ENCODE peak calls at places on chromosome 3, in five cellular contexts. K is cardiac muscle cell, V is fibroblast of pulmonary artery, C is RWPE1, E is AG10803. H is an unnamed sample.

GRCh38 chr3:154835638-154836037 is 244.5 kb upstream of the MME start:
- DNase-seq in K (no peak), V (no peak), E (no peak), C (no peak), H (no peak)

GRCh38 chr3:49020335-49021212 is 1.3 kb upstream of the NDUFAF3 start:
- DNase-seq in V (no peak), C (no peak), E (no peak), K (no peak), H (no peak)

GRCh38 chr3:72976182-72976825 is 20.3 kb upstream of the PPP4R2 start:
- DNase-seq in C (no peak), V (peak), K (peak), E (peak), H (no peak)

GRCh38 chr3:52431459-52432223 is 13.3 kb downstream of the SEMA3G start:
- DNase-seq in K (no peak), C (no peak), E (no peak), V (no peak), H (no peak)

GRCh38 chr3:98884675-98885371 is 16.7 kb downstream of the DCBLD2 start:
- DNase-seq in C (no peak), V (peak), K (peak), E (peak), H (no peak)

GRCh38 chr3:159892171-159892791 is 96.4 kb upstream of the IL12A start:
- DNase-seq in K (no peak), C (no peak), V (no peak), E (no peak), H (no peak)

GRCh38 chr3:173342679-173343078 is 54.9 kb upstream of the NLGN1 start:
- DNase-seq in E (no peak), V (no peak), K (no peak), C (no peak), H (no peak)

GRCh38 chr3:131047582-131047981 is 20.9 kb downstream of the NEK11 start:
- DNase-seq in C (no peak), V (no peak), E (no peak), K (no peak), H (no peak)

GRCh38 chr3:185527364-185527763 is 25.0 kb downstream of the LIPH start:
- DNase-seq in K (no peak), V (no peak), C (no peak), E (no peak), H (peak)

GRCh38 chr3:194163697-194164096 is 27.7 kb downstream of the HES1 start:
- DNase-seq in V (no peak), K (no peak), E (no peak), C (no peak), H (no peak)

GRCh38 chr3:191919627-191920026 is 458.7 kb downstream of the PYDC2 start:
- DNase-seq in K (no peak), V (no peak), C (no peak), E (no peak), H (no peak)

GRCh38 chr3:11022115-11022514 is 29.6 kb downstream of the SLC6A1 start:
- DNase-seq in E (no peak), K (no peak), C (no peak), V (no peak), H (no peak)

DNA sequence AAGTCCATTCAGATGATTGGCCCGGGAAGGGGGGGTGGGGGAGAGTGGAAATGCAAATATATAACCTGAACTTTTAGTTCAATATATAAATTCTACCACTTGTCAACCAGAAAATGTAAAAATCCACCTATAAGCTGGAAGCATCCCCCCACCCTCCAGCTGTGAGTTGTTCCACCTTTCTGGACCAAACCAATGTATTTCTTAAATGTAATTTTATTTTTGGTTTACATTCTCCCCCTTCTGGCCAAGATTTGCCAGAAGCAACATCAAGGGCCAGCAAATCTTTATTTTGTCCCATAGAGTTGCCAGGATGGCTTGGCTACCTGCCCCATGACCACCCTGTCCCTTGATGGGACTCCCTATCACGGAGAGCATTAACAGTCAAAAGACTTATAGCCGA is 545.7 kb downstream of the TBL1XR1 start:
- DNase-seq in K (no peak), V (peak), E (no peak), C (no peak), H (peak)
- TF ChIP-seq CTCF in K (no peak), V (no peak), E (peak), C (no peak), H (no peak)

GRCh38 chr3:90092994-90093393 is 985.6 kb downstream of the EPHA3 start:
- DNase-seq in E (peak), C (peak), K (peak), V (peak), H (peak)
- TF ChIP-seq CTCF in E (peak), C (peak), K (peak), V (peak), H (peak)

GRCh38 chr3:53496984-53497383 is 2.6 kb downstream of the CACNA1D start:
- DNase-seq in K (no peak), E (no peak), C (no peak), V (no peak), H (no peak)

GRCh38 chr3:53495518-53496501 is 1.4 kb downstream of the CACNA1D start:
- DNase-seq in E (no peak), C (peak), K (no peak), V (no peak), H (no peak)

GRCh38 chr3:53501203-53501602 is 6.8 kb downstream of the CACNA1D start:
- DNase-seq in E (no peak), V (no peak), K (no peak), C (no peak), H (no peak)

GRCh38 chr3:53500165-53500777 is 5.9 kb downstream of the CACNA1D start:
- DNase-seq in C (no peak), V (no peak), E (no peak), K (no peak), H (no peak)

GRCh38 chr3:53498993-53499641 is 4.7 kb downstream of the CACNA1D start:
- DNase-seq in K (no peak), C (no peak), E (no peak), V (no peak), H (no peak)
- TF ChIP-seq CTCF in K (no peak), C (no peak), E (no peak), V (no peak), H (no peak)

GRCh38 chr3:149390772-149391212 is 13.3 kb upstream of the TM4SF1 start:
- DNase-seq in E (no peak), K (no peak), C (peak), V (no peak), H (peak)

GRCh38 chr3:149395107-149396089 is 17.9 kb upstream of the TM4SF1 start:
- DNase-seq in E (no peak), K (peak), V (peak), C (no peak), H (peak)

GRCh38 chr3:149396476-149396875 is 19.0 kb upstream of the TM4SF1 start:
- DNase-seq in E (no peak), C (no peak), K (no peak), V (no peak), H (no peak)

GRCh38 chr3:149391960-149392359 is 14.5 kb upstream of the TM4SF1 start:
- DNase-seq in V (no peak), E (no peak), C (no peak), K (no peak), H (no peak)

DNA sequence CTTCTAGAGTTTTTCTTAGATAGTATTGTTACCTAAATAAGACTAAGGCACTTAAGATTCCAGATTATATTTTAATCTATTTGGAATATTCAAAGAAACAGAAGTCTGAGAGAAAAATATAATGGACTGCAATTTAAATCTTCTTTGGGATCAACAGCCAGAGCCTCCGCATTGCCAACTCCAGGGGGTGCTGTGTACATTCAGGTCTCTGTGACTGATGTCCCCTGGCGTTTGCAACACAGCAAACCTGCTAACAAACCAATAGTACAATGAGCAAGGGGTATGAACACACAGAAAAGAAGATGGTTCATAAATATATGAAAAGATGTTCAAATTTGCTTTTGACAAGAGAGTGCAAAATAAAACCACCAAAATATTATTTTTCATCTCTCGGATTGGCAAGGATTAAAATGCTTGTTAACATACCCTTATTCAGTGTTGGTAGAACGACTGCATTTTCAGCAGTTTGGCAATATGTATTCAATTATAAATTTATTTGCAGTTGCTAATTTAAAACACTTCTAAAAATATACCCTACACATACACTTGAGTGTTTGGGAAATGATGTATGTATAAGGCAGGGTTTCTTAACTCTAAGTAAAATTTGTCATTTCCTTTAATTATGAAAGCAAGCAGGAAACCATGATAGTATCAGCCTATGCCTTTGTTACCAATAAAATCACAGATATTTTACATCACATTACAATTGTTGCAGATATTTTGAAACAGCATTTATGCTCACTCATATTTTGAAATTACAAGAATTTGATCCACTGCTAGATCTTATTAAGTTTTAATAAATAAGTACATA is 16.1 kb upstream of the TM4SF1 start:
- DNase-seq in V (peak), K (peak), E (peak), C (peak), H (peak)
- TF ChIP-seq CTCF in V (peak), K (peak), E (peak), C (peak), H (peak)

GRCh38 chr3:33954956-33955355 is 156.5 kb downstream of the PDCD6IP start:
- DNase-seq in E (no peak), V (no peak), C (no peak), K (peak), H (no peak)
- TF ChIP-seq CTCF in E (no peak), V (no peak), C (no peak), K (peak), H (peak)

GRCh38 chr3:9869955-9870354 is 10.1 kb downstream of the CIDEC start:
- DNase-seq in E (no peak), K (no peak), V (no peak), C (no peak), H (no peak)
- TF ChIP-seq CTCF in E (no peak), K (no peak), V (no peak), C (no peak), H (no peak)

GRCh38 chr3:14434105-14434504 is 31.7 kb downstream of the SLC6A6 start:
- DNase-seq in V (peak), C (no peak), K (peak), E (peak), H (peak)

GRCh38 chr3:14432996-14433572 is 30.7 kb downstream of the SLC6A6 start:
- DNase-seq in E (no peak), V (no peak), K (no peak), C (no peak), H (no peak)

GRCh38 chr3:14431556-14431927 is 29.1 kb downstream of the SLC6A6 start:
- DNase-seq in E (no peak), K (no peak), C (no peak), V (no peak), H (no peak)

GRCh38 chr3:14430706-14431470 is 28.5 kb downstream of the SLC6A6 start:
- DNase-seq in E (no peak), C (no peak), V (no peak), K (no peak), H (no peak)

GRCh38 chr3:14431928-14432834 is 29.8 kb downstream of the SLC6A6 start:
- DNase-seq in V (peak), K (peak), E (peak), C (peak), H (peak)
- TF ChIP-seq CTCF in V (no peak), K (no peak), E (no peak), C (no peak), H (no peak)

GRCh38 chr3:47418167-47419082 is 37.6 kb downstream of the PTPN23 start:
- DNase-seq in V (no peak), C (no peak), K (no peak), E (no peak), H (no peak)
- TF ChIP-seq CTCF in V (no peak), C (no peak), K (no peak), E (peak), H (peak)

DNA sequence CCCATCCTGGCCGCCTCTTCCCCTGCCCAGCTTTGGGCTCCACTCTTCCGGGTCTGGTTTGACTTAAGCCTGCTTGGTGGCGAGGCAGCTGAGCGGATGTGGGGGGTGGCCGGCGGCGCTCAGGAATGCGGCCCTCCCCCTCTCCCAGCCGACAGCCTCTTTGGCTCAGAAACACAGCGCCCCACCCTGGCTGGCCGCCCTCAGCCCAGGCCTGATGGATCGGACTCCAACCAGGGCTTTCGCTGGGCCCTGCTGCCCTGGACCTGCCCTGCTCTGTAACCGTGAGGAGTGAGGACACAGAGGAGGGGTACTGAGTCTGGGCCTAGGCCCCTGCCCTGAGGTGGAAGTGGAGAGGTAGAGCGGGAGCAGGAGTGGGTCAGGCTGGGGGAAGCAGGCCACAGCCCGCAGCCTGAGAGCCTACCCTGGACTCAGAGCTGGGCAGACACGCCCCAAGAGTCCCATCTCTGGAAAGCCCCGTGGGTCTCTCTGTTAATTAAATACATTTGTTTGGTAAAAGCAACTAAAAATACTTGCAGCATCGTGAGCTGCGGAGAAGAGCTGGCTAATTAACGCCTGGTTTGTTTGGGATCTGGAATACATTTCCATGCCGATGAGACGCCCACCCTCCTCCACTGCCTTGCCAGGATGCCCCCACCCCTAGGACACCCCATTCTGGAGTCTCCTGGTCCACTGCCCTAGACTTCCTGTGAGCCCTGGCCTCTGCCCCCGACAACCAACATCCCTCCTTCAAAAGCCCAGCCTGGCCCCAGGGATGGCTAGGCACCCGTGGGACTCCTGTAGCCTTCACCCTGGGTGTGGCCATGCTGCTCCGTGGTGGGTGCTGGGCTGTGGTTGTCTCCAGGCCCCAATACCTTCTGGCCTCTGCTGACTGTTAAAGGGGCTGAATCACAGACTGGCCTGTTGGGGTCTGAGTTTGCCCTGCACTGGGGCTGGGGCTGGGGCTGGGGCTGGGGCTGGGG is 19.6 kb downstream of the PLXNA1 start:
- DNase-seq in K (peak), V (peak), C (peak), E (peak), H (no peak)
- TF ChIP-seq CTCF in K (peak), V (peak), C (peak), E (peak), H (no peak)